ENCODE peak calls at places on chromosomes 16 and 17, in six cellular contexts. E, L, N, M, Y and Q are unnamed samples.

GRCh38 chr17:64747938-64748540 is 85.9 kb upstream of the SMURF2 start:
- DNase-seq in M (no peak), L (no peak), E (no peak), Y (no peak), N (no peak), Q (no peak)

GRCh38 chr17:70820276-70820675 is 650.9 kb downstream of the KCNJ2 start:
- DNase-seq in L (no peak), Y (no peak), M (no peak), N (no peak), E (no peak), Q (no peak)

GRCh38 chr17:61450641-61451537 is 1.3 kb upstream of the TBX4 start:
- DNase-seq in Y (no peak), M (no peak), E (no peak), L (no peak), N (no peak), Q (no peak)

GRCh38 chr17:75031972-75032895 is 14.5 kb downstream of the ATP5PD start:
- DNase-seq in E (no peak), Y (peak), M (no peak), N (peak), L (peak), Q (peak)

GRCh38 chr17:1002771-1003555 is 6.0 kb downstream of the TIMM22 start:
- DNase-seq in Y (no peak), E (no peak), N (no peak), L (peak), M (no peak), Q (no peak)

GRCh38 chr16:2686912-2687507 is 4.7 kb downstream of the KCTD5 start:
- DNase-seq in N (no peak), Y (no peak), L (no peak), E (no peak), M (peak), Q (no peak)

GRCh38 chr16:10093564-10093963 is 88.7 kb downstream of the GRIN2A start:
- DNase-seq in L (no peak), Y (no peak), N (no peak), M (no peak), E (no peak), Q (no peak)

GRCh38 chr16:86519649-86520316 is 9.5 kb downstream of the FOXF1 start:
- DNase-seq in Y (peak), M (peak), N (peak), L (no peak), E (peak), Q (no peak)

GRCh38 chr16:86584071-86584685 is 5.8 kb downstream of the FOXL1 start:
- DNase-seq in L (peak), M (no peak), E (no peak), N (no peak), Y (no peak), Q (no peak)

GRCh38 chr16:89256651-89257254 is 39.2 kb downstream of the ZNF778 start:
- DNase-seq in L (peak), E (no peak), Y (peak), M (no peak), N (peak), Q (no peak)

DNA sequence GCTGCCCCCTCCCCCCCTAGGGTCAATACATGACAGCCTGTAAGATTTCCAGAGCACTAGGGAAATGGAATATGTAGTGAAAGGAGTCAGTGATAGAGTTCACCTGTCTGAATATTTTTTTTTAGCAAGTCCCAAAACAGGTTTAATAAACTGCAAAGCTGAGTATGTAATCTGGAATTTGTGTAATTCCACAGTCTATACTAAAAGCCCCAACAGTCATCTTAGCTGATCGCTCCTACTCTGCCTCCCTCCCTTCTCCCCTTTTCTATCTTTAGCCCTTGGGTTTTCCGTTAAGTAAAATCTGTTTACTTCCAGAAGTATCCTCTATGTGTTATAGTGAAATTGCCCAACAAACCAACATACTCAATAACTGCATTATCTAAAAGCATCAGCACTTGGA is 3.5 kb downstream of the CDH13 start:
- DNase-seq in L (no peak), Y (no peak), E (no peak), M (no peak), N (no peak), Q (no peak)
- H3K27ac ChIP-seq in L (peak), Y (no peak), E (no peak), M (no peak), N (no peak), Q (peak)

GRCh38 chr16:8469102-8469778 is 121.1 kb downstream of the TMEM114 start:
- DNase-seq in M (no peak), N (no peak), E (no peak), L (no peak), Y (no peak), Q (no peak)

DNA sequence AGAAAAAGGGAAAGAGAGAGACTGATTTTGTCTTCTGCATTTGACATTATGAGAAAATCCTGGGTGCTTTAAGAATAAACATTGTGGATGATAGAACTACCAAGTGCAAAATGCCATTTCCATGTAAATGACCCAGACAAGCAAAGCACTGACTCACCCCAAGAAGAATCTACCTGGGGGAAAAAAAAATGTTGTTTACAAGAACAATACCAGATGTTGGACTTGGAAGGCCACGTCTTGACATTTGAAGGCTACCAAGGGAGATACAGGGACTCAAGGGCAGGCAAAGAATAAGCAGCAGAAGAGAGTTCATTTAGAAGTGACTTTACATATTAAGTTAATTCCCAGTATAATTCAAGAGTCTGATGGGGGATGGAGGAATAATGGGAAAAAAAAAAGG is 125.3 kb downstream of the TMEM114 start:
- DNase-seq in E (no peak), L (no peak), Y (no peak), M (no peak), N (no peak), Q (no peak)
- H3K27ac ChIP-seq in E (no peak), L (no peak), Y (no peak), M (no peak), N (no peak), Q (no peak)

DNA sequence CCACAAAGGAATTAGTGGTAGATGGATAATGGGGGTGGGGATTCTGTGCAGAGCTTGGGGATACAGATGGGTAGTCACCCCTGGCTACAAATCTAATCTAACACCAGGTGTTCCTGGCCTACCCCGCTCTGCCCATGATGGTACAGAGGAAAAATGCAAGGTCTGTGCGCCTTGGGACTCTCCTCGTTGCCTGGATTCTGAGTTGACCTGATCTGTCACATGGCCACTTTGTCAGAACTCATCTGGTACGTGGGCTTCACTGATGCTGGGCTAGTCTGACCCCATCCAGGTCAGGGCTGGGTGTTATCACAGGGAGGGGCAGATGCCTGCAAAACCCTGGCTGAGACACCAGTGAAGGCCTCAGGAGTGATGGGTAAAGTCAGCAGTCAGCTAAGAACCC is 5.2 kb downstream of the ZNF764 start:
- DNase-seq in N (no peak), E (no peak), L (no peak), Y (no peak), M (no peak), Q (no peak)
- H3K27ac ChIP-seq in N (peak), E (no peak), L (no peak), Y (peak), M (no peak), Q (no peak)

DNA sequence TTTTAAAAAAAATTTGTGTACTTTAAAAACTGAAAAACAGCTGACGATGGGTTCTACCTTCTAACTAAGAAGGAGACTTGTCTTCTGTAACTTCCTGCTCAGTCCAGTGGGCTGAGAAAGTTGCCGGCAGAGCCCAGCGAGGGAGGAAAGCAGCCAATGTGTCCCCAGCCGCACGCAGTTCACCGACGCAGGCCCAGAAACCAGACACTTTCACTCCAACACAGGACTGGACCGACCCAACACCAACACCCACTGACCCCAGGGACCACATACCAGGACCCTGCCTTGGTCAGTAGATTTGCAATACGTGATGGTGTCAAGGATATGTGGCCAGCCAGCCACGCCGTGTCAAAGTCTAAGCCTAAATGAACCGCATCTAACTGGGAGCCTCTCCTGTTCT is 25.5 kb downstream of the TRAP1 start:
- DNase-seq in N (no peak), Y (no peak), E (no peak), M (no peak), L (no peak), Q (no peak)
- H3K27ac ChIP-seq in N (no peak), Y (no peak), E (no peak), M (no peak), L (no peak), Q (no peak)

DNA sequence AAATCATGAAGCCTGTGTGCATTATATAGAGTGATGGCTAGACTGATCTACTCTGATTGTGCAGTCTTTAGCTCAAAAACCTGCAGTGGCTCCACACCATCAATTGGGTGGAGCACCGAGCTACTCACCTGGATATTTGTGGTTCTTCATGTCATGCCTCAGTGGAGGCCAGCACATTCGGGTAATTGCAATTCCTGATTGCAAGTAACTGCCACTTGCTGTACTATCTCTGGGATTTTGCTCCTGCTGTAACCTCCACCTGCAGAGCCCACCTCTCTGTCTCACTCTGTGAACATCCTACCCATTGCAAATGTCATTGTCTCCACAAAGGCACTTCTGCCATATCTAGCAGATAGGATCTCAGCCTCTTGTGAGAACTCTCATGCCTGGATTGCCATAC is 1.7 kb upstream of the CCL1 start:
- DNase-seq in L (no peak), N (no peak), Y (no peak), E (no peak), M (no peak), Q (no peak)
- H3K27ac ChIP-seq in L (no peak), N (no peak), Y (no peak), E (no peak), M (peak), Q (no peak)

GRCh38 chr17:49553676-49554335 is 21.9 kb upstream of the NXPH3 start:
- DNase-seq in L (peak), Y (no peak), N (no peak), E (no peak), M (no peak), Q (no peak)
- H3K27ac ChIP-seq in L (no peak), Y (no peak), N (no peak), E (no peak), M (no peak), Q (no peak)

GRCh38 chr17:79529661-79530081 is 81.2 kb downstream of the RBFOX3 start:
- DNase-seq in E (no peak), L (no peak), M (no peak), Y (no peak), N (no peak), Q (no peak)
- H3K27ac ChIP-seq in E (no peak), L (no peak), M (no peak), Y (no peak), N (no peak), Q (no peak)

GRCh38 chr16:27363797-27364196 is 38.2 kb upstream of the IL21R start:
- DNase-seq in M (no peak), E (no peak), Y (no peak), N (no peak), L (no peak), Q (no peak)
- H3K27ac ChIP-seq in M (no peak), E (no peak), Y (no peak), N (no peak), L (no peak), Q (no peak)